ENCODE peak calls at places on chromosomes 7 and 10, in five cellular contexts. L is choroid plexus epithelial cell; D is kidney; B is stimulated activated CD4-positive, alpha-beta T cell treated with anti-CD3 and anti-CD28 coated beads, Interleukin-15, amount 100 ng/mL, for 24 hours; Q is MCF 10A. P is an unnamed sample.

GRCh38 chr10:93821051-93821772 is 63.5 kb downstream of the LGI1 start:
- DNase-seq in Q (peak), B (no peak), L (peak), D (no peak), P (no peak)

GRCh38 chr10:43265799-43266721 is 805 bp downstream of the RASGEF1A start:
- DNase-seq in B (peak), D (peak), L (no peak), Q (no peak), P (no peak)

GRCh38 chr10:28677889-28678686 is 767 bp downstream of the BAMBI start:
- DNase-seq in B (peak), L (peak), Q (peak), D (peak), P (no peak)

GRCh38 chr7:63925626-63926460 is 72.8 kb upstream of the ZNF722 start:
- DNase-seq in L (peak), D (peak), Q (no peak), B (peak), P (peak)

GRCh38 chr7:79735012-79735411 is 281.5 kb upstream of the MAGI2 start:
- DNase-seq in L (no peak), Q (no peak), D (no peak), B (no peak), P (no peak)

GRCh38 chr7:47284691-47285246 is 297.1 kb downstream of the TNS3 start:
- DNase-seq in D (no peak), B (no peak), L (no peak), Q (no peak), P (no peak)

GRCh38 chr10:78298835-78299234 is 265.2 kb downstream of the RPS24 start:
- DNase-seq in L (no peak), Q (no peak), D (no peak), B (no peak), P (no peak)

GRCh38 chr10:128067691-128068397 is 58.4 kb downstream of the MKI67 start:
- DNase-seq in L (no peak), Q (no peak), B (no peak), D (peak), P (no peak)

GRCh38 chr7:127717502-127718125 is 65.6 kb downstream of the SND1 start:
- DNase-seq in Q (peak), B (peak), D (no peak), L (no peak), P (no peak)

GRCh38 chr7:145169908-145170307 is 334.1 kb upstream of the TPK1 start:
- DNase-seq in B (no peak), D (no peak), Q (peak), L (peak), P (no peak)

GRCh38 chr7:150398108-150398964 is 19.2 kb downstream of the ZNF775 start:
- DNase-seq in D (peak), B (no peak), Q (no peak), L (no peak), P (no peak)

GRCh38 chr10:67520924-67521520 is 175.0 kb downstream of the CTNNA3 start:
- DNase-seq in D (no peak), Q (peak), L (peak), B (peak), P (no peak)

GRCh38 chr7:122893486-122893885 is 7.2 kb upstream of the CADPS2 start:
- DNase-seq in Q (no peak), B (no peak), L (no peak), D (no peak), P (no peak)

GRCh38 chr7:131924857-131925256 is 368.4 kb upstream of the PODXL start:
- DNase-seq in Q (no peak), L (no peak), B (no peak), D (no peak), P (no peak)

GRCh38 chr7:78363866-78364265 is 565.3 kb downstream of the PHTF2 start:
- DNase-seq in Q (no peak), D (no peak), B (no peak), L (no peak), P (no peak)

GRCh38 chr7:12965767-12966166 is 278.3 kb downstream of the ARL4A start:
- DNase-seq in L (no peak), B (no peak), Q (peak), D (no peak), P (no peak)